ENCODE peak calls at places on chromosomes 1 and 21, in five cellular contexts. M, G, A, Z and X are unnamed samples.
A peak's percentile ranks its signal among the peaks of the same experiment; 100 is the strongest.

GRCh38 chr1:52631759-52632331 is 1.1 kb upstream of the SHISAL2A start:
- DNase-seq in M (no peak), G (no peak), A (no peak), Z (no peak), X (peak; percentile 17)

GRCh38 chr1:151058682-151059341 is 610 bp downstream of the CDC42SE1 start:
- DNase-seq in M (peak; percentile 48), G (peak; percentile 30), A (peak; percentile 67), Z (peak; percentile 46), X (peak; percentile 42)

GRCh38 chr1:212771341-212771740 is 20.2 kb downstream of the NSL1 start:
- DNase-seq in M (no peak), G (no peak), A (no peak), Z (no peak), X (no peak)

GRCh38 chr1:225738763-225739162 is 38.9 kb upstream of the SRP9 start:
- DNase-seq in M (no peak), G (no peak), A (no peak), Z (no peak), X (no peak)

GRCh38 chr1:232704694-232705680 is 75.1 kb upstream of the SIPA1L2 start:
- DNase-seq in M (peak; percentile 79), G (peak; percentile 75), A (peak; percentile 53), Z (no peak), X (no peak)

GRCh38 chr1:116411784-116412479 is 38.9 kb downstream of the ATP1A1 start:
- DNase-seq in M (no peak), G (no peak), A (no peak), Z (no peak), X (peak; percentile 35)

GRCh38 chr21:32499249-32500055 is 85.9 kb downstream of the TCP10L start:
- DNase-seq in M (no peak), G (peak; percentile 85), A (no peak), Z (peak; percentile 23), X (peak; percentile 46)

GRCh38 chr1:11942280-11942679 is 7.8 kb downstream of the PLOD1 start:
- DNase-seq in M (no peak), G (no peak), A (no peak), Z (no peak), X (no peak)

GRCh38 chr21:15036189-15036588 is 28.6 kb downstream of the NRIP1 start:
- DNase-seq in M (no peak), G (no peak), A (no peak), Z (no peak), X (no peak)

GRCh38 chr21:31509108-31510017 is 150.1 kb upstream of the SOD1 start:
- DNase-seq in M (no peak), G (no peak), A (peak; percentile 29), Z (peak; percentile 38), X (peak; percentile 44)

GRCh38 chr1:202216691-202217090 is 23.1 kb downstream of the LGR6 start:
- DNase-seq in M (no peak), G (no peak), A (no peak), Z (no peak), X (no peak)

GRCh38 chr1:86394416-86394815 is 1.7 kb downstream of the ODF2L start:
- DNase-seq in M (no peak), G (peak; percentile 70), A (no peak), Z (no peak), X (no peak)

GRCh38 chr1:240258910-240259309 is 167.2 kb downstream of the FMN2 start:
- DNase-seq in M (no peak), G (no peak), A (no peak), Z (no peak), X (no peak)

GRCh38 chr1:6794164-6794563 is 8.9 kb downstream of the CAMTA1 start:
- DNase-seq in M (no peak), G (peak; percentile 71), A (no peak), Z (peak; percentile 27), X (no peak)

GRCh38 chr21:35504277-35504676 is 455.2 kb upstream of the RUNX1 start:
- DNase-seq in M (no peak), G (no peak), A (no peak), Z (no peak), X (no peak)

GRCh38 chr1:222060247-222060851 is 318.5 kb upstream of the DUSP10 start:
- DNase-seq in M (no peak), G (no peak), A (no peak), Z (no peak), X (no peak)

GRCh38 chr1:115807723-115808122 is 33.2 kb downstream of the NHLH2 start:
- DNase-seq in M (peak; percentile 79), G (peak; percentile 62), A (peak; percentile 47), Z (peak; percentile 88), X (peak; percentile 87)

GRCh38 chr1:192805832-192806323 is 3.0 kb upstream of the RGS2 start:
- DNase-seq in M (no peak), G (peak; percentile 88), A (no peak), Z (peak; percentile 36), X (peak; percentile 96)

GRCh38 chr1:37472994-37473393 is 1.4 kb upstream of the ZC3H12A start:
- DNase-seq in M (no peak), G (no peak), A (no peak), Z (no peak), X (no peak)

GRCh38 chr1:42927920-42928505 is 30.7 kb downstream of the SLC2A1 start:
- DNase-seq in M (no peak), G (no peak), A (no peak), Z (no peak), X (no peak)

GRCh38 chr1:103514920-103515503 is 10.5 kb upstream of the RNPC3 start:
- DNase-seq in M (peak; percentile 22), G (peak; percentile 66), A (no peak), Z (peak; percentile 53), X (peak; percentile 70)

GRCh38 chr1:49098866-49099265 is 322.2 kb upstream of the BEND5 start:
- DNase-seq in M (no peak), G (no peak), A (no peak), Z (no peak), X (no peak)

GRCh38 chr1:232328496-232329102 is 301.3 kb downstream of the SIPA1L2 start:
- DNase-seq in M (no peak), G (no peak), A (no peak), Z (no peak), X (peak; percentile 84)

GRCh38 chr1:85182700-85183099 is 18.1 kb downstream of the SYDE2 start:
- DNase-seq in M (no peak), G (no peak), A (no peak), Z (no peak), X (no peak)

DNA sequence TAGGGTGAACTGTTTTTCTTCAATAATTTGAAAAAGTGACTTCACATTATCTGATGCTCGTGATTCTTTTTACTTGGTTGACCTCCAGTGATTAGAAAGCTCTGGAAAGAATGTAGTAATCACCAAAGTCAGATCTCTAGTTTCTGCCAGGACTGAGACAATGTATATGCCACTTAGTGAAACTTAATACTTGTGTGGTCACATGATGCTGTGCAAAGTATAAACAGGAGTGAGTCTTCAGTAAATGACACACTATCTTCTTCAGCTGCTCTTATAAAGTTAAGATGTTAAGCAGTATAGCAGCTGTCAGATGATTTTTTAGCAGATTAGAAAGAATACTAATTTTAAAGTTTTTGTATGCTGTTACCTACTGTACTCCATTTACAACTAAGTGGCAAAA is 17.2 kb downstream of the VCAM1 start:
- DNase-seq in M (no peak), G (peak; percentile 68), A (no peak), Z (no peak), X (no peak)
- H3K4me1 ChIP-seq in M (peaks cover 12% of the 10 kb centered on the region), G (peaks cover 9% of the 10 kb centered on the region), A (no peaks in the 10 kb centered on the region), Z (peaks cover 33% of the 10 kb centered on the region), X (peaks cover 34% of the 10 kb centered on the region)

GRCh38 chr1:20836230-20836629 is 49.1 kb upstream of the HP1BP3 start:
- DNase-seq in M (no peak), G (no peak), A (no peak), Z (no peak), X (no peak)

GRCh38 chr1:20837554-20838192 is 50.6 kb upstream of the HP1BP3 start:
- DNase-seq in M (no peak), G (no peak), A (no peak), Z (no peak), X (no peak)

GRCh38 chr1:20834780-20835179 is 47.7 kb upstream of the HP1BP3 start:
- DNase-seq in M (no peak), G (no peak), A (no peak), Z (no peak), X (no peak)

GRCh38 chr1:20830378-20830777 is 43.3 kb upstream of the HP1BP3 start:
- DNase-seq in M (no peak), G (no peak), A (no peak), Z (no peak), X (no peak)

DNA sequence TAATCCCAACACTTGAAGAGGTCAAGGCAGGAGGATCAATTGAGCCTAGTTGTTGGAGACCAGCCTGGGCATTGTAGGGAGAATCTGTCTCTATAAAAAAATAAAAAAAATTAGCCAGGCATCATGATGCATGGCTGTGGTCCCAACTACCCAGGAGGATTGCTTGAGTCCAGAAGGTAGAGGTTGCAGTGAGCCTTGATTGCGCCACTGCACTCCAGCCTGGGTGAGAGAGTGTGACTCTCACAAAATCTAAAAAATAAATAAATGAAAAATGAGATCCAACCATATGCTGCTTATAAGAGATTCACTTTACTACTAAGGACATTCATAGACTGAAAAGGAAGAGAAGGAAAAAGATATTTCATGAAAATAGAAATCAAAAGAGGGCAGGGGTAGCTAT is 47.1 kb upstream of the HP1BP3 start:
- DNase-seq in M (no peak), G (no peak), A (no peak), Z (no peak), X (no peak)
- TF ChIP-seq CTCF in M (no peak), G (no peak), A (no peak), Z (no peak), X (no peak)

GRCh38 chr1:24928631-24929090 is 1.4 kb downstream of the RUNX3 start:
- DNase-seq in M (no peak), G (no peak), A (peak; percentile 45), Z (peak; percentile 66), X (no peak)

GRCh38 chr1:24930703-24931480 is 816 bp upstream of the RUNX3 start:
- DNase-seq in M (no peak), G (no peak), A (no peak), Z (peak; percentile 21), X (no peak)

GRCh38 chr1:24929876-24930702 is at the start of gene RUNX3:
- DNase-seq in M (peak; percentile 40), G (no peak), A (peak; percentile 83), Z (peak; percentile 84), X (no peak)

GRCh38 chr1:24927886-24928630 is 2.0 kb downstream of the RUNX3 start:
- DNase-seq in M (no peak), G (peak; percentile 30), A (no peak), Z (peak; percentile 31), X (peak; percentile 13)

DNA sequence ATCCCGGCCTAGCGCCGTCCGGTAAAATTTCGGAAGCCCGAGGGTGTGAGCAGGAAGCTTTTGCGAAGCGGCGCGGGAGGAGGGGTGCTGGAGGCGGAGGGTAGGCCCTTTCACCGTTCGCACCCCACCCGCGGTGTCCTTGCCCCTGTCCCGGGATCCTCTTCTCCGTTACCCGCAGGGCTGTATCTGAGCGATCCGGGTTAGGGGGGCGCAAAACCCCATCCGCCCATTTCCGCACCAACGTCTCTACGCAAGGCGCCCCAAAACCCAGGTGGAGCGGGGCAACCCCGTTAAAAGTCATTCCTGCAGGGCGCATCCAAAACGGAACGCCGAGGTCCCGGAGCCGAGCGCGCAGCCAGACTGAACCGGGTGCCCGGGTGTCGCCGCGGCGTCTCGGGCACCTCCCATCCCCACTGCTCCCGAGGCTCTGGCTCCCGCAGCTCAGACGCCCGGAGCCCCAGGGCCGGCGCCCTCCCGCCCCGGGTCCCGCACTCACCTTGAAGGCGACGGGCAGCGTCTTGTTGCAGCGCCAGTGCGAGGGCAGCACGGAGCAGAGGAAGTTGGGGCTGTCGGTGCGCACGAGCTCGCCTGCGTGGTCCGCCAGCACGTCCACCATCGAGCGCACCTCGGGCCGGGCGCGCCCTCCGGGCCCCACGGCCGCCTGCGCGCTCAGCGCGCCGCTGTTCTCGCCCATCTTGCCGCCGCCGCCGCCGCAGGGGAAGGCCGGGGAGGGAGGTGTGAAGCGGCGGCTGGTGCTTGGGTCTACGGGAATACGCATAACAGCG is 793 bp downstream of the RUNX3 start:
- DNase-seq in M (no peak), G (no peak), A (peak; percentile 51), Z (peak; percentile 64), X (peak; percentile 9)
- H3K4me3 ChIP-seq in M (no peak overlapping the region), G (no peak overlapping the region), A (peak overlapping the region; percentile 20), Z (peak overlapping the region; percentile 37), X (no peak overlapping the region)

GRCh38 chr1:114508386-114508898 is 2.6 kb downstream of the TRIM33 start:
- DNase-seq in M (no peak), G (no peak), A (no peak), Z (no peak), X (no peak)
- H3K4me1 ChIP-seq in M (peaks cover 6% of the 10 kb centered on the region), G (peaks cover 21% of the 10 kb centered on the region), A (peaks cover 37% of the 10 kb centered on the region), Z (peaks cover 22% of the 10 kb centered on the region), X (peaks cover 36% of the 10 kb centered on the region)